ENCODE peak calls at places on chromosomes 4 and X, in four cellular contexts. O is fibroblast of lung; L is CD4-positive, CD25-positive, alpha-beta regulatory T cell; Y is neuronal stem cell. W is an unnamed sample. For H3K27me3, the result is how much of the 10 kb centered on the place peaks cover.

GRCh38 chr4:1246111-1246881 is 2.6 kb downstream of the CTBP1 start:
- DNase-seq in O (no peak), L (no peak), Y (no peak), W (peak)

GRCh38 chr4:85522277-85522676 is 47.3 kb downstream of the ARHGAP24 start:
- DNase-seq in O (no peak), L (no peak), Y (no peak), W (no peak)

GRCh38 chr4:73446336-73446938 is 10.4 kb downstream of the AFP start:
- DNase-seq in O (peak), L (no peak), Y (peak), W (peak)

GRCh38 chrX:1591863-1592127 is 391 bp downstream of the AKAP17A start:
- DNase-seq in O (no peak), L (no peak), Y (no peak), W (no peak)

GRCh38 chr4:41438564-41438963 is 99.4 kb upstream of the LIMCH1 start:
- DNase-seq in O (no peak), L (no peak), Y (no peak), W (no peak)

GRCh38 chrX:130704053-130705038 is 198.7 kb downstream of the ENOX2 start:
- DNase-seq in O (peak), L (no peak), Y (no peak), W (no peak)

GRCh38 chr4:185541251-185541671 is 6.0 kb upstream of the PDLIM3 start:
- DNase-seq in O (peak), L (no peak), Y (no peak), W (no peak)

GRCh38 chr4:141614878-141615586 is 21.4 kb upstream of the IL15 start:
- DNase-seq in O (no peak), L (no peak), Y (no peak), W (no peak)

GRCh38 chrX:134624046-134624430 is 34.2 kb downstream of the PLAC1 start:
- DNase-seq in O (no peak), L (no peak), Y (no peak), W (no peak)

GRCh38 chr4:122577808-122578781 is 42.8 kb downstream of the IL21 start:
- DNase-seq in O (peak), L (peak), Y (peak), W (peak)

GRCh38 chr4:21901831-21902230 is 46.7 kb downstream of the KCNIP4 start:
- DNase-seq in O (peak), L (no peak), Y (no peak), W (no peak)

GRCh38 chr4:47075919-47076318 is 44.6 kb downstream of the GABRB1 start:
- DNase-seq in O (no peak), L (no peak), Y (no peak), W (no peak)

GRCh38 chrX:134849390-134849789 is 141.4 kb upstream of the SMIM10 start:
- DNase-seq in O (peak), L (no peak), Y (no peak), W (no peak)

GRCh38 chr4:107666134-107666533 is 53.9 kb downstream of the PAPSS1 start:
- DNase-seq in O (peak), L (no peak), Y (no peak), W (no peak)

GRCh38 chrX:24774650-24775049 is 80.9 kb downstream of the POLA1 start:
- DNase-seq in O (no peak), L (no peak), Y (no peak), W (no peak)

GRCh38 chr4:158193171-158193749 is 17.0 kb upstream of the TMEM144 start:
- DNase-seq in O (peak), L (no peak), Y (peak), W (peak)

GRCh38 chrX:54540289-54540688 is 10.3 kb downstream of the GNL3L start:
- DNase-seq in O (peak), L (no peak), Y (no peak), W (no peak)

GRCh38 chr4:12084690-12085089 is 656.0 kb upstream of the HS3ST1 start:
- DNase-seq in O (no peak), L (no peak), Y (no peak), W (no peak)

GRCh38 chrX:151896734-151897474 is 15.8 kb upstream of the MAGEA4 start:
- DNase-seq in O (peak), L (no peak), Y (no peak), W (no peak)

GRCh38 chr4:57110635-57111546 is 706 bp upstream of the IGFBP7 start:
- DNase-seq in O (peak), L (no peak), Y (peak), W (peak)

GRCh38 chr4:1974836-1975235 is 33.9 kb downstream of the NELFA start:
- DNase-seq in O (no peak), L (no peak), Y (no peak), W (no peak)

GRCh38 chrX:130125090-130125489 is 14.8 kb upstream of the ELF4 start:
- DNase-seq in O (peak), L (no peak), Y (no peak), W (no peak)

GRCh38 chrX:65581661-65582339 is 47.2 kb upstream of the LAS1L start:
- DNase-seq in O (peak), L (peak), Y (peak), W (peak)

GRCh38 chrX:131068945-131069719 is 11.0 kb downstream of the ARHGAP36 start:
- DNase-seq in O (peak), L (no peak), Y (peak), W (peak)

GRCh38 chr4:91448668-91449330 is 855.0 kb upstream of the GRID2 start:
- DNase-seq in O (peak), L (no peak), Y (no peak), W (no peak)

GRCh38 chr4:173399016-173399415 is at the start of gene SCRG1:
- DNase-seq in O (peak), L (no peak), Y (peak), W (peak)

GRCh38 chrX:30935985-30936384 is 46.9 kb upstream of the TAB3 start:
- DNase-seq in O (peak), L (no peak), Y (no peak), W (peak)

GRCh38 chr4:16752150-16752549 is 146.3 kb downstream of the LDB2 start:
- DNase-seq in O (peak), L (no peak), Y (no peak), W (no peak)

GRCh38 chr4:34417160-34417559 is 1827.2 kb downstream of the ARAP2 start:
- DNase-seq in O (peak), L (no peak), Y (no peak), W (no peak)

GRCh38 chr4:144740316-144740715 is 94.4 kb downstream of the HHIP start:
- DNase-seq in O (no peak), L (no peak), Y (no peak), W (no peak)

GRCh38 chr4:185134176-185134869 is 8.7 kb upstream of the SLC25A4 start:
- DNase-seq in O (peak), L (no peak), Y (no peak), W (peak)

GRCh38 chr4:127309360-127310095 is 323.2 kb upstream of the INTU start:
- DNase-seq in O (peak), L (no peak), Y (no peak), W (peak)

GRCh38 chr4:10083861-10084641 is 32.5 kb downstream of the WDR1 start:
- DNase-seq in O (no peak), L (no peak), Y (no peak), W (peak)

GRCh38 chr4:173698557-173699262 is 168.7 kb upstream of the HAND2 start:
- DNase-seq in O (no peak), L (no peak), Y (no peak), W (no peak)

GRCh38 chr4:61580721-61581377 is 380.7 kb downstream of the ADGRL3 start:
- DNase-seq in O (peak), L (no peak), Y (no peak), W (no peak)

GRCh38 chr4:37609621-37610020 is 76.6 kb downstream of the RELL1 start:
- DNase-seq in O (no peak), L (no peak), Y (no peak), W (no peak)

GRCh38 chr4:147236806-147237205 is 244.1 kb upstream of the EDNRA start:
- DNase-seq in O (no peak), L (no peak), Y (no peak), W (no peak)

GRCh38 chr4:139028191-139028661 is 12.6 kb downstream of the NOCT start:
- DNase-seq in O (peak), L (no peak), Y (no peak), W (no peak)

DNA sequence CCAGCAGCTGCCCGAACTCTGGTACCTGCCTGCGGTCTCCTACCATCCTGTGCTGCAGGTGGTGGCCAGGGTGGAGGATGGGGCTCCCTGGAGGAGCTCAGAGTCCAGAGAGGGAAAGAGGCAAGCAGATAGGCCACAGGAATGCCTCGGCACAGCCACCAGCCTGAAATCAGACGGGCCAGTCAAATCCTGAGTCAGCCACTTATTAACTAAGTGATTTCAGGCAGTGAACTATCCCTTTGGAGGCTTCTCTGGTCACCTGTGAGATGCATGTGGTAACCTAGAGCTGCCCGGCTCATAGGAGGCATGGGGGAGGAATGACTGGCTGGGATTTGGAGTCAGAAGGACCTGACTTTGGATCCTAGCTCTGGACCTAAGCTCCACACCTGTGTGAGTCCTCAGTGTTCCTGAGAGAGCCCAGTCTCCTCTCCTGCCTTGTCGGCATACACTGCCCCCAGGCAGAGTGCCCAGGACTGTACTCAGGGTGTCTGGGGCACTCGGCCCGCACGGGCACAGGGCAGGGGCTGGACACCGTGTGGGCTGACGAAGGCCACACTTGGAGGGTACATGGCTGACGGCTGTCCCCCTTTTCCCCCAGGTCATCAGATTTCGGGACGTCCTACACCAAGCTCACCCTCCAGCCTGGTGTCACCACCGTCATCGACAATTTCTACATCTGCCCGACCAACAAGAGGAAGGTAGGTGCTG is 96.4 kb upstream of the PSAPL1 start:
- DNase-seq in O (no peak), L (no peak), Y (no peak), W (no peak)
- H3K4me3 ChIP-seq in O (no peak), L (no peak), Y (no peak), W (no peak)

GRCh38 chrX:153410328-153410727 is 944 bp upstream of the ZFP92 start:
- DNase-seq in O (no peak), L (no peak), Y (no peak), W (no peak)

GRCh38 chrX:153409414-153410101 is 1.7 kb upstream of the ZFP92 start:
- DNase-seq in O (no peak), L (no peak), Y (no peak), W (no peak)

GRCh38 chrX:153407736-153408135 is 3.5 kb upstream of the ZFP92 start:
- DNase-seq in O (no peak), L (no peak), Y (no peak), W (no peak)

GRCh38 chrX:153408221-153408721 is 3.0 kb upstream of the ZFP92 start:
- DNase-seq in O (no peak), L (no peak), Y (no peak), W (no peak)

GRCh38 chrX:153408871-153409351 is 2.4 kb upstream of the ZFP92 start:
- DNase-seq in O (no peak), L (no peak), Y (no peak), W (no peak)
- H3K27me3 ChIP-seq in O (under half), L (under half), Y (half or more), W (under half)

GRCh38 chr4:113147498-113148231 is 98.2 kb downstream of the ANK2 start:
- DNase-seq in O (no peak), L (no peak), Y (no peak), W (no peak)
- H3K4me3 ChIP-seq in O (no peak), L (peak), Y (no peak), W (no peak)

GRCh38 chrX:23332101-23332887 is 2.4 kb upstream of the PTCHD1 start:
- DNase-seq in O (peak), L (peak), Y (no peak), W (peak)
- H3K27me3 ChIP-seq in O (under half), L (under half), Y (half or more), W (under half)

DNA sequence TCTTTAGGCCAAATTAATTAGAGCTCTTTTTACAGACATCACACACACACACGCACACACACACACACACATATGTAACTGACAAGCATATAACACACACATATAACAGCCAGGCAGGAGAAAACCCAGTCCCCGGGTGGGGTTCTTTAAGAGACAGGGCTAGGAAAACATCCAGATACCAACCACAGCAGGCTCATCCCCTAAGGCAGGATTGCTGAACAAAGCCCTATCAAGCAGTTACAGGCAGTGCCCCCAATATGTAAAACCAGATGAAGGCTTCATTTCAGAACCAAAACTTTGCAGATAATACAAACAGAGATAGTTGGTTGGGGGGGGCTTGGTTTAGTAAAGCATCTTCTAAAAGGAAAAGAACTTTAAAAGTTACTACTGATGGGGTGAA is 18.0 kb upstream of the FAM47E start:
- DNase-seq in O (no peak), L (no peak), Y (no peak), W (no peak)
- H3K4me3 ChIP-seq in O (no peak), L (no peak), Y (no peak), W (peak)

W was measured in H7.